ENCODE peak calls at places on chromosomes 13 and 19, in six cellular contexts. Z, N, A, J, F and G are unnamed samples.

GRCh38 chr13:77460195-77460594 is 75.3 kb upstream of the SCEL start:
- DNase-seq in Z (no peak), N (no peak), A (no peak), J (no peak), F (no peak), G (no peak)

GRCh38 chr19:29404951-29405727 is 120.7 kb upstream of the VSTM2B start:
- DNase-seq in Z (peak; percentile 19), N (no peak), A (peak; percentile 83), J (no peak), F (no peak), G (peak; percentile 4)

GRCh38 chr13:41079725-41080124 is 18.4 kb downstream of the WBP4 start:
- DNase-seq in Z (no peak), N (no peak), A (no peak), J (no peak), F (no peak), G (no peak)

GRCh38 chr13:23254506-23254905 is 73.7 kb downstream of the SGCG start:
- DNase-seq in Z (no peak), N (no peak), A (no peak), J (no peak), F (no peak), G (no peak)

GRCh38 chr19:45922281-45922680 is 7.7 kb upstream of the NANOS2 start:
- DNase-seq in Z (no peak), N (no peak), A (peak; percentile 89), J (no peak), F (no peak), G (peak; percentile 24)

GRCh38 chr19:452829-453228 is 8.0 kb downstream of the SHC2 start:
- DNase-seq in Z (no peak), N (no peak), A (peak; percentile 82), J (no peak), F (no peak), G (no peak)

GRCh38 chr13:110493161-110493593 is 68.3 kb downstream of the RAB20 start:
- DNase-seq in Z (no peak), N (no peak), A (no peak), J (no peak), F (no peak), G (no peak)

GRCh38 chr19:13978306-13978705 is 26.0 kb downstream of the DCAF15 start:
- DNase-seq in Z (peak; percentile 75), N (no peak), A (no peak), J (peak; percentile 61), F (no peak), G (peak; percentile 17)

GRCh38 chr19:18266863-18267686 is 7.2 kb downstream of the IQCN start:
- DNase-seq in Z (no peak), N (no peak), A (peak; percentile 66), J (no peak), F (no peak), G (no peak)

GRCh38 chr13:43878897-43879322 is 630 bp downstream of the CCDC122 start:
- DNase-seq in Z (no peak), N (no peak), A (peak; percentile 83), J (peak; percentile 82), F (peak; percentile 59), G (peak; percentile 93)

GRCh38 chr19:1171755-1172352 is 2.2 kb downstream of the SBNO2 start:
- DNase-seq in Z (no peak), N (no peak), A (no peak), J (peak; percentile 31), F (no peak), G (no peak)

GRCh38 chr19:23789246-23789645 is 30.6 kb upstream of the ZNF681 start:
- DNase-seq in Z (no peak), N (no peak), A (no peak), J (no peak), F (no peak), G (no peak)

GRCh38 chr13:67880916-67881315 is 650.8 kb upstream of the PCDH9 start:
- DNase-seq in Z (no peak), N (no peak), A (no peak), J (peak; percentile 0), F (no peak), G (no peak)